ENCODE peak calls at places on chromosomes 2 and 18, in four cellular contexts. W, U, F and R are unnamed samples.
A peak's percentile ranks its signal among the peaks of the same experiment; 100 is the strongest.

GRCh38 chr2:167506395-167506794 is 618.1 kb downstream of the XIRP2 start:
- DNase-seq in W (no peak), U (peak; percentile 17), F (no peak), R (no peak)

GRCh38 chr2:44495035-44495434 is 133.3 kb downstream of the CAMKMT start:
- DNase-seq in W (no peak), U (no peak), F (no peak), R (no peak)

GRCh38 chr2:40332096-40332826 is 119.6 kb downstream of the SLC8A1 start:
- DNase-seq in W (no peak), U (peak; percentile 95), F (peak; percentile 15), R (no peak)

GRCh38 chr2:47056875-47057731 is 98.0 kb downstream of the STPG4 start:
- DNase-seq in W (no peak), U (no peak), F (peak; percentile 83), R (no peak)

GRCh38 chr2:215535726-215536125 is 99.9 kb upstream of the FN1 start:
- DNase-seq in W (no peak), U (peak; percentile 61), F (no peak), R (no peak)

GRCh38 chr2:169734172-169734847 is 678 bp downstream of the KLHL23 start:
- DNase-seq in W (no peak), U (peak; percentile 24), F (peak; percentile 83), R (peak; percentile 73)

GRCh38 chr2:199485732-199486335 is 28.1 kb upstream of the SATB2 start:
- DNase-seq in W (peak; percentile 57), U (peak; percentile 81), F (no peak), R (peak; percentile 83)

GRCh38 chr2:101500175-101500574 is 25.3 kb upstream of the RFX8 start:
- DNase-seq in W (no peak), U (no peak), F (no peak), R (no peak)

GRCh38 chr2:185318271-185318724 is 420.3 kb upstream of the FSIP2 start:
- DNase-seq in W (no peak), U (no peak), F (no peak), R (no peak)

GRCh38 chr2:46923011-46923669 is 7.5 kb upstream of the MCFD2 start:
- DNase-seq in W (no peak), U (peak; percentile 96), F (no peak), R (no peak)

GRCh38 chr2:33633295-33633694 is 34.2 kb upstream of the FAM98A start:
- DNase-seq in W (no peak), U (peak; percentile 50), F (no peak), R (no peak)

GRCh38 chr18:45772081-45772480 is 48.1 kb downstream of the SLC14A1 start:
- DNase-seq in W (no peak), U (no peak), F (no peak), R (no peak)

GRCh38 chr18:48876590-48876989 is 74.2 kb downstream of the SMAD7 start:
- DNase-seq in W (no peak), U (no peak), F (no peak), R (no peak)

GRCh38 chr2:164826293-164827243 is 15.1 kb downstream of the COBLL1 start:
- DNase-seq in W (no peak), U (peak; percentile 65), F (peak; percentile 71), R (no peak)

GRCh38 chr2:181371195-181371594 is 86.0 kb upstream of the ITGA4 start:
- DNase-seq in W (no peak), U (no peak), F (no peak), R (no peak)

GRCh38 chr2:133097666-133098065 is 427.7 kb upstream of the LYPD1 start:
- DNase-seq in W (no peak), U (peak; percentile 5), F (no peak), R (no peak)

GRCh38 chr18:71597219-71597618 is 946.9 kb downstream of the CBLN2 start:
- DNase-seq in W (no peak), U (no peak), F (no peak), R (no peak)

GRCh38 chr2:166360906-166361305 is 14.8 kb downstream of the SCN9A start:
- DNase-seq in W (no peak), U (no peak), F (no peak), R (no peak)

GRCh38 chr2:7427293-7428060 is 510.3 kb downstream of the RNF144A start:
- DNase-seq in W (peak; percentile 38), U (peak; percentile 84), F (peak; percentile 80), R (peak; percentile 82)

GRCh38 chr18:39178171-39178570 is 1612.6 kb upstream of the CELF4 start:
- DNase-seq in W (no peak), U (no peak), F (no peak), R (no peak)

GRCh38 chr18:35097763-35098162 is 56.5 kb downstream of the MAPRE2 start:
- DNase-seq in W (no peak), U (no peak), F (no peak), R (no peak)

GRCh38 chr2:10285191-10285577 is 17.5 kb upstream of the HPCAL1 start:
- DNase-seq in W (no peak), U (no peak), F (no peak), R (no peak)

GRCh38 chr2:10285578-10286198 is 17.0 kb upstream of the HPCAL1 start:
- DNase-seq in W (peak; percentile 71), U (peak; percentile 89), F (peak; percentile 95), R (no peak)

GRCh38 chr2:10284108-10284870 is 18.4 kb upstream of the HPCAL1 start:
- DNase-seq in W (no peak), U (no peak), F (peak; percentile 30), R (no peak)

GRCh38 chr2:10287766-10288165 is 14.9 kb upstream of the HPCAL1 start:
- DNase-seq in W (no peak), U (no peak), F (no peak), R (no peak)

DNA sequence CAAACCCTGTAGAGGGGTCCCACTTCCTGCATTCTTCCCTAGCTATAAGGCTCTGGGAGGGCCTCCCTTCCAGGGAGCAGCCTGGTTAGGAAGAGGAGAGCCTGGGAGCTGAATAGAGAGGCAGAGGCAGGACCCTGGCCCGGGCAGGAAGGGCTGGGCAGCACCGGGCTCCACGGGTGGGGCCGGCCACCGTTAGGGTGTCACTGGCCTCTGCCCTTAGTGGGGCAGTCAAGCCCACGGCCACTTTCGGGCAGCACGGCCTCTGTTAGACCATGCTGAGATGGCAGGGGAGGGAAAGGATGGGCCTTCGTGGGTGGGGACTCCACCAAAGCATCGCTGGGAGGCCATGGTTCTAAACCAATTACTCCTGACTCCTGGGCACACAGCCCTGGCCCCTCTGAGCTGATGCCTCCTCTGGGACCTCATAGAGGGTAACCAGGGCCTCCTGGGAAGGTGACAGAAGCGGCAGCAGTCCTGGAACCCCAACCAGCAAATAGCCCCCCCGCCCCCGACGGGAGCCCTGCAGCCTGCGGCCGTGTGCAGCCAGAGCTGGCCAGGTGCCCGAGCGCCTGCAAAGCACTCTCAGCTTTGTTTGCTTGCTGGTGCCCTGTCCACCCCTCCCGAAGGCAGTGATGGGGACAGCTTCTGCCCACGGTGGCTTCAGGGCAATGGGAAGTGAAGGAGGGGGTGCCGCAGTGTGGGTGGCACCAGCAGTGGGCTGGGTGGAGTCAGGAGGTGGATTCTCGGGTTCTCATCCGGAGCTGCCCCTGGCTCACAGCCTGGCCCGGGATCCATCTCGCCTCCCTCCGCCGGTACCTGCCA is 16.3 kb upstream of the HPCAL1 start:
- DNase-seq in W (no peak), U (peak; percentile 72), F (peak; percentile 93), R (no peak)
- H3K9ac ChIP-seq in W (peak overlapping the region; percentile 58), U (peak overlapping the region; percentile 66), F (no peak overlapping the region), R (no peak overlapping the region)

DNA sequence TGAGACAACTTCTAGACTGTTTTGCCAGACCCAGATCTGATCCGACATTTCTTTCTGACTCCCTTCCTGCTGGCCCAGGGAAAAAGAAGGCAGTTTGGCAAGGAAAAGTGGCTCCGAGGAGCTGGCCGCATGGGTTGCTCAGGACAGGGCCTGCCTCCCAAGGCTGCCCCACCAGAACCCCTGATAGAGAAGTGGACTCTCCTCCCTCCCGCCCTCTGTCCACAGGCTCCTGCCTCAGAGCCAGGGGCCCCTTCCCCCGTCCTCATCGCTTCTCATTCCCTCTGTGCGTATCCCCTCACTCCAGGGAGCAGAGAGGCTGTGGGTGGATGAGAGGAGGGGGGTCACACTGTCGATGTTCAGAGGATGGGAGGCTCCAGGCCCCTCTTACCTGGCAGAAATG is 110.2 kb downstream of the TNS1 start:
- DNase-seq in W (no peak), U (no peak), F (no peak), R (no peak)
- TF ChIP-seq EZH2phosphoT487 in W (no peak), U (no peak), F (no peak), R (no peak)

DNA sequence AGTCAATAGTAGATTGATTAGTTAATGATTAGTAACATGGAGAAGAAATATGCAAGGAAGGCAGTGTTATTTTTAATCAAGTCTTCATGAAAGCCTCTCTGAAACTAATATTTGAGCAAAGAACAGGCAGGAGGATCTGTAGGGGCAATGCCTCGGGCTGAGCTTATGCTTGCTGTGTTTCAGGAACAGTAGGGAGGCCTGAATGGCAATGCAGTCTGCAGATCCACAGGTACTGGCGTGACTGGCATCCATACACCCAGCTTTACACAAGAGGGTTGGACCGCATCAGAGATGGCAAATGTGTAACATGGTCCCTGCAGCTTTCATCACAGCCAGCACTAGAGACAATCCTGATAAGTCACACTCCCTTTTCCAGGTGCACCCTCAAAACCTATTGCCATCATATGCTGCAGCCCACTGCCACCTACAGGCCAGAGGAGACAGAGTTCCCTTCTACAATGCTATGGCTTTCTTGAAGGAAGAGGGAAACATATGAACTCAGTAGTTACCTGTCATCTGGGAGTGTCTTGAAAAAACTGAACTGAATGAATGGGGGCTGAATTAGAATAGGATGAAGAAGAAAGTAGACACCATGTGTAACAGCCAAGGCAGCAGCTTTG is 582.4 kb upstream of the RAB6C start:
- DNase-seq in W (peak; percentile 16), U (peak; percentile 36), F (peak; percentile 43), R (peak; percentile 71)
- TF ChIP-seq CTCF in W (peak; percentile 18), U (peak; percentile 59), F (peak; percentile 28), R (peak; percentile 86)

GRCh38 chr2:207870814-207871213 is 101.1 kb upstream of the FZD5 start:
- DNase-seq in W (no peak), U (no peak), F (no peak), R (no peak)

GRCh38 chr2:207871506-207871905 is 101.8 kb upstream of the FZD5 start:
- DNase-seq in W (no peak), U (no peak), F (no peak), R (no peak)

GRCh38 chr2:207871911-207872310 is 102.2 kb upstream of the FZD5 start:
- DNase-seq in W (no peak), U (no peak), F (no peak), R (no peak)

GRCh38 chr2:207868855-207869596 is 99.3 kb upstream of the FZD5 start:
- DNase-seq in W (no peak), U (no peak), F (no peak), R (no peak)

DNA sequence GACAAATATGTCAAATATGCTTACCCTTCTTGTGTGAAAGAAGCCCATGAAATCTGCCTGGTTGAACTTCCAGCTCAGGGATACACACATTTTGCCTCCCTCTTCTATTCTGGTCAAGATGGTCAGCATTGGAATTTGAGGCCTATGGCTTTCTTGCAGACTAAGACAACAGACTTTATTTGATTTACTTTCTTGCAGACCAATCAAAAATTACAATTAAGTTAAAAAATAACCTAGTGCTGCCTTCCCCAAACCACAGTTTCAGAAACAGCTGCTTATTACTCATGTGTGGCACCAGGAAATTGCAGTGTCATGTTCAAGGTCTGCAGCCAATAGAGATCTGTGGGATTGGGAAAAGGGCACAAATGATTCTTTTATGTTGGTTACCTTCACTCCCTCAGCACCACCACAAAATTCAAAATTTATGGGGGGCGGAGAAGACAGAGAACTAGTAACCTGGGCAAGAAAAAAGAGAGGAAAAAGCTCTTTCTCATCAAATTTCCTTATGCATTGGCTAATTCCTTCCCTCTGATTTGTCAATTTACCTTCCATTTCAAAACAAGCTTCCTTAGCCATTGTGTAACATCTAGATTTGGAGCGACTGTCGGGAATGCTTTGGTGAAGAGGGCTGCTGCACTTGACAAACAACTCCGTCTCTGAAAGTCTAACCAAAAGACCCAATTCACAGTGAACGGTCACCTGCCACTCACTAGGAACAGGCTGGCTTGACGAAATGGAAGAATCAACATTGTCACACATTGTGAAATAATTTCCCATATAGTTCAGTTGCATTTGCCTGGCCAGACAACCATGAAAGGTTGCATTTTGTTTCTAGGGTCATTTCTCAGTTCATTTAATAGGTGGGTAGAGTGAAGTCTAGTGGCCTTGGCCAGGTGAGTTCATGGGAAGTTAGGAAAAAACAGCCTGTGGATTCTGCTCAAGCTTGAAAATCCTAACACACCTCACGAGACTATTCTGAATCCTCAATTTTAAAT is 100.4 kb upstream of the FZD5 start:
- DNase-seq in W (no peak), U (peak; percentile 57), F (no peak), R (no peak)
- H3K9ac ChIP-seq in W (no peak overlapping the region), U (no peak overlapping the region), F (no peak overlapping the region), R (no peak overlapping the region)